ENCODE peak calls at places on chromosomes 3 and 15, in five cellular contexts. G is kidney, P is tibial artery, S is body of pancreas, B is spleen. F is an unnamed sample. For H3K9me3 and H3K4me1, the result is how much of the 10 kb centered on the place peaks cover.

GRCh38 chr3:10551821-10552630 is 46.6 kb upstream of the ATP2B2 start:
- DNase-seq in G (no peak), P (peak), S (no peak), B (no peak), F (no peak)

GRCh38 chr3:46447535-46447934 is 17.2 kb downstream of the LTF start:
- DNase-seq in G (no peak), P (no peak), S (no peak), B (no peak), F (no peak)

GRCh38 chr3:141429371-141430035 is 57.3 kb upstream of the RASA2 start:
- DNase-seq in G (no peak), P (no peak), S (no peak), B (no peak), F (no peak)

GRCh38 chr15:40038267-40038653 is 721 bp downstream of the SRP14 start:
- DNase-seq in G (no peak), P (no peak), S (no peak), B (no peak), F (no peak)

GRCh38 chr15:52780172-52780980 is 9.8 kb downstream of the ONECUT1 start:
- DNase-seq in G (peak), P (no peak), S (peak), B (peak), F (no peak)

GRCh38 chr3:29170894-29171582 is 109.8 kb upstream of the RBMS3 start:
- DNase-seq in G (no peak), P (no peak), S (no peak), B (no peak), F (no peak)

GRCh38 chr3:108036984-108037741 is 53.7 kb downstream of the CD47 start:
- DNase-seq in G (no peak), P (no peak), S (no peak), B (no peak), F (no peak)

GRCh38 chr3:135982404-135982761 is 16.9 kb downstream of the PPP2R3A start:
- DNase-seq in G (no peak), P (no peak), S (no peak), B (no peak), F (no peak)

GRCh38 chr15:63198315-63198714 is 8.9 kb downstream of the RAB8B start:
- DNase-seq in G (no peak), P (no peak), S (no peak), B (no peak), F (no peak)

DNA sequence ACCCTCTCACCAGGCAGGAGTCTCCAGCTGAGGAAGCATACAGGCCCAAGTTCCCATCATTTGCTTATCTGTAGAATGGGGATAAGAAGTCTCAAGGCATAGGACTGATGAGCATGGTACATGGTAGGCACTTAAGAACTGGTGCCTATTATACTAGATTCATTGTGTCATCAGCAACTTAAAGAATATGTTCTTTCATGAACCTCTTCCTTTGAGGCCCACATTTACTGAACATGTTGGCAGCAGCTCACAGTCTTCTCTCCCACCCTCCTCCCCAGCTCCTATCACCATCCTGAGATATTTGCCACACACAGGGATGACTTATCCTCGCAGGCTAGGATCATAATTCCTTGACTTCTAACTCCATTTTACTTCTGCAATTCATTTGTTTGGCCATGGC is 142.5 kb downstream of the PDE8A start:
- DNase-seq in G (no peak), P (no peak), S (no peak), B (no peak), F (no peak)
- H3K9me3 ChIP-seq in G (under half), P (under half), S (under half), B (under half), F (under half)

GRCh38 chr3:187914231-187914630 is 169.0 kb upstream of the BCL6 start:
- DNase-seq in G (no peak), P (no peak), S (no peak), B (no peak), F (no peak)

GRCh38 chr3:187919018-187919417 is 173.8 kb upstream of the BCL6 start:
- DNase-seq in G (no peak), P (no peak), S (no peak), B (no peak), F (no peak)

GRCh38 chr3:187918081-187918644 is 172.9 kb upstream of the BCL6 start:
- DNase-seq in G (no peak), P (no peak), S (no peak), B (no peak), F (no peak)

GRCh38 chr3:187913617-187914033 is 168.4 kb upstream of the BCL6 start:
- DNase-seq in G (no peak), P (no peak), S (no peak), B (no peak), F (no peak)

GRCh38 chr3:187916072-187916471 is 170.8 kb upstream of the BCL6 start:
- DNase-seq in G (no peak), P (no peak), S (no peak), B (no peak), F (no peak)
- H3K4me1 ChIP-seq in G (under half), P (under half), S (under half), B (half or more), F (under half)

DNA sequence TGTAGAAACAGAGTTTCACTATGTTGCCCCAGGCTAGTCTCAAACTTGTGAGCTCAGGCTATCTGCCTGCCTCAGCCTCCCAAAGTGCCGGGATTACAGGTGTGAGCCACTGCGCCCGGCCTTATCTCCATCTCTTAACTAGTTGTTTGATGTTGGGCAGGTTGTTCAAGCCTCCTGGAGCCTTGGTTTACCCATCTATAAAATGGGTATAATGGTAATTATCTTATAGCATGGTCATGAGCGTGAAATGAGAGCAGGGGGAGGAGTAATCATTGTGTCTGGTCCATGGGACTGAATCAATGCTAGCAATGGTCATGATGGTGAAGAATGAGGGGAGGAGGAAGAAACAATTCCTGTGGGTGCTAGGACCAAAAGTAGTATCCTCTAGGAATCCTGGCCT is 32.0 kb downstream of the SMAD3 start:
- DNase-seq in G (no peak), P (no peak), S (no peak), B (no peak), F (no peak)
- H3K27ac ChIP-seq in G (no peak), P (no peak), S (no peak), B (no peak), F (peak)

DNA sequence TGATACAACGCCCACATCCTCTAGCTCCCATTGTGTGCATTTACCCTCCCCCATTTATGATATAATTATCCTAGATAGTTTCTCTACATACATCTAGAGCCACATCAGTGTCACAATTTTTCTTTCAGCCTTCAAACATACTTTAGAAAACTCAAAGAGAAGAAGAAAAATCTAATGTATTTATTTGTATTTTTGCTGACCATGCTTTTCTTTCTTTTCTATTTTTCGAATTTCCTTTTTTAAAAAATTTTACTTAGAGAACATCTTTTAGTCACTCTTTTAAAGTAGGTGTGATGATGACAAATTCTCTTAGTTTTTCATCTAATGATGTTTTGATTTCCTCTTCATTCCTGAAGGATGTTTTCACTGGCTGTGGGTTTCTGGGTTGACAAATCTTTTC is 117.0 kb upstream of the CHL1 start:
- DNase-seq in G (no peak), P (no peak), S (no peak), B (no peak), F (no peak)
- H3K9me3 ChIP-seq in G (under half), P (under half), S (under half), B (under half), F (under half)

DNA sequence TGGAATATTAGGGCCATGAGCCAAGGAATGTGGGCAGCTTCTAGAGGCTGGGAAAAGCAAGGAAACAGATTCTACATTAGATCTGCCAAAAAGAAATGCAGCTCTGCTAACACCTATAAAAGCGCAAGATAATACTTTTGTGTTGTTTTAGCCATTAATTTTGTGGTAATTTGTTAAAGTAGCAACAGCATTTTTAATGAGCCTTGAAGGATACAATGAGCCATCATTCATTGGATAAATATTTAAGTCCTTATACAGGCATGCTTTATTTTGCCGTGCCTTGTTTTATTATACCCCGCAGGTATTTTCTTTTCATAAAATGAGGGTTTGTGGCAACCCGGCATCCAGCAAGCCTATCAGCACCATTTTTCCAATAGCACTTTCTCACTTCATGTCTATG is 15.0 kb downstream of the ARL14 start:
- DNase-seq in G (no peak), P (no peak), S (no peak), B (no peak), F (no peak)
- H3K4me1 ChIP-seq in G (under half), P (under half), S (under half), B (under half), F (under half)

DNA sequence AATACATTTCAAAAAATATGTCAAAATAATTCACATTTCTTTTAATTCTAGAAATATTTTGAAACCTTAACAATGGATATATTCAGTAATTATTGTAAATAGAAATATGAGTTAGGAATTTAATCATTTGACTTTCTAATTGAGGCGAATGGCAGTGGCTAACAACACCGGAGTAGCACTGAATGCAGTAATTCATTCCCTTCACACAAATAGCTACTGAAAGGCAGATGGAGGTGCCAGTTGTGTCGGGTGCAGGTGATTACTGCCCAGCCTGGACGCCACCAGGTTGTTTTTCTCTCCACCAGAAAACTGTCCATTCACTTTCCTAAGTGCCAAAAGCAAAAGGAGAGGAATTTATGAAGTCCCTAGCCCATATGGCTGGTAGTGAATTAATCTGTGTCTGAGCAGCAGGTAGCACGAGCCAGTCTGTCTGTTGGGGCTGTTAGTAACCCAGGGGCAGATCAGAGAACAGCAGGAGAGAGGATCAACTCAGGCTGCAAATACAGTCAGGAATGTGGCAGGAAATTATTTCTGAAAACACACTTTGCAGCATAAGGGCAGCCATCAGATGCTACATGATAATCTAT is 79.3 kb upstream of the GMNC start:
- DNase-seq in G (no peak), P (no peak), S (no peak), B (no peak), F (no peak)
- H3K27ac ChIP-seq in G (no peak), P (no peak), S (no peak), B (no peak), F (no peak)

F was measured in RWPE2.